ENCODE peak calls at places on chromosomes 4 and X, in nine cellular contexts. D is neural progenitor cell, S is endothelial cell of umbilical vein, M is mammary epithelial cell, R is fibroblast of lung, G is H1, K is GM12878, Q is HCT116, O is GM23248. L is an unnamed sample. For H3K27me3, the result is how much of the 10 kb centered on the place peaks cover.

GRCh38 chrX:153371256-153371655 is 29.9 kb downstream of the PNMA6E start:
- DNase-seq in K (no peak), G (no peak), R (peak), D (no peak), S (no peak), M (no peak), O (no peak), Q (no peak), L (no peak)

GRCh38 chr4:28730304-28730703 is 1869.7 kb downstream of the STIM2 start:
- DNase-seq in Q (no peak), O (no peak), R (no peak), D (no peak), S (no peak), K (no peak), M (no peak), G (no peak), L (no peak)

GRCh38 chr4:124711469-124712416 is 789 bp downstream of the ANKRD50 start:
- DNase-seq in M (peak), G (peak), R (peak), Q (peak), O (peak), S (peak), K (no peak), D (peak), L (peak)

GRCh38 chrX:40262641-40263560 is 165.1 kb upstream of the BCOR start:
- DNase-seq in Q (peak), G (no peak), D (no peak), S (peak), R (peak), M (peak), O (peak), K (no peak), L (peak)

GRCh38 chr4:128573781-128574508 is 235.6 kb upstream of the JADE1 start:
- DNase-seq in G (no peak), Q (no peak), K (no peak), R (peak), M (no peak), D (no peak), O (peak), S (no peak), L (peak)

GRCh38 chr4:141462361-141462760 is 174.0 kb upstream of the IL15 start:
- DNase-seq in D (no peak), S (no peak), G (no peak), R (no peak), M (peak), Q (no peak), K (no peak), O (peak), L (peak)

GRCh38 chrX:115602308-115602707 is 41.3 kb downstream of the PLS3 start:
- DNase-seq in K (no peak), S (no peak), R (no peak), M (peak), Q (no peak), O (no peak), D (no peak), G (no peak), L (no peak)

GRCh38 chrX:155020591-155020990 is 1.9 kb downstream of the F8 start:
- DNase-seq in Q (no peak), S (no peak), R (no peak), K (no peak), G (no peak), M (no peak), O (no peak), D (no peak), L (no peak)

GRCh38 chrX:39158801-39159657 is 357.8 kb downstream of the MID1IP1 start:
- DNase-seq in R (peak), D (no peak), M (peak), S (no peak), O (peak), K (peak), Q (no peak), G (no peak), L (peak)

GRCh38 chr4:165631912-165632311 is 241.1 kb upstream of the TLL1 start:
- DNase-seq in S (no peak), R (peak), O (no peak), Q (no peak), G (no peak), M (peak), K (no peak), D (no peak), L (no peak)

GRCh38 chr4:3010577-3010976 is 47.2 kb downstream of the GRK4 start:
- DNase-seq in O (peak), Q (no peak), M (peak), G (no peak), R (no peak), K (no peak), S (no peak), D (no peak), L (peak)

GRCh38 chr4:121308328-121308663 is 72.5 kb downstream of the QRFPR start:
- DNase-seq in G (no peak), S (no peak), K (no peak), R (peak), D (no peak), Q (no peak), O (peak), M (peak), L (no peak)

GRCh38 chr4:80301884-80302283 is 33.6 kb upstream of the CFAP299 start:
- DNase-seq in D (no peak), K (no peak), R (no peak), G (no peak), M (no peak), O (no peak), S (no peak), Q (no peak), L (no peak)

GRCh38 chr4:110630621-110631402 is 7.9 kb upstream of the PITX2 start:
- DNase-seq in R (no peak), G (peak), O (no peak), K (no peak), M (no peak), S (no peak), Q (no peak), D (peak), L (no peak)

GRCh38 chr4:7434141-7434765 is 477 bp downstream of the PSAPL1 start:
- DNase-seq in K (no peak), G (no peak), O (no peak), R (no peak), M (no peak), D (no peak), S (no peak), Q (no peak), L (no peak)

GRCh38 chr4:93829531-93830089 is 1.1 kb downstream of the ATOH1 start:
- DNase-seq in Q (no peak), M (no peak), S (no peak), D (peak), K (no peak), G (peak), O (peak), R (no peak), L (no peak)

GRCh38 chrX:57586360-57586759 is 5.5 kb upstream of the ZXDB start:
- DNase-seq in D (no peak), O (no peak), Q (no peak), S (no peak), K (no peak), R (no peak), M (no peak), G (no peak), L (no peak)

GRCh38 chr4:3307060-3307459 is 14.2 kb downstream of the RGS12 start:
- DNase-seq in K (no peak), Q (no peak), S (no peak), O (no peak), M (no peak), D (no peak), G (no peak), R (no peak), L (no peak)

GRCh38 chr4:120049732-120050494 is 16.7 kb downstream of the MAD2L1 start:
- DNase-seq in R (peak), D (peak), S (peak), O (peak), M (peak), Q (peak), K (peak), G (peak), L (peak)

GRCh38 chr4:6568689-6569332 is 6.2 kb upstream of the MAN2B2 start:
- DNase-seq in O (peak), K (no peak), Q (peak), S (no peak), D (no peak), G (no peak), M (peak), R (peak), L (peak)

GRCh38 chr4:150501983-150502382 is 80.0 kb upstream of the MAB21L2 start:
- DNase-seq in G (no peak), K (no peak), D (no peak), R (peak), O (peak), Q (no peak), S (no peak), M (no peak), L (no peak)

GRCh38 chr4:76200771-76201224 is 12.8 kb downstream of the SCARB2 start:
- DNase-seq in Q (no peak), M (no peak), G (no peak), S (no peak), O (no peak), D (no peak), R (no peak), K (no peak), L (no peak)

GRCh38 chrX:73127700-73128241 is 48.5 kb upstream of the PABPC1L2A start:
- DNase-seq in O (no peak), M (no peak), K (no peak), G (peak), S (no peak), Q (no peak), R (no peak), D (peak), L (peak)

GRCh38 chr4:139030614-139031235 is 15.1 kb downstream of the NOCT start:
- DNase-seq in G (peak), Q (peak), S (peak), O (peak), K (peak), M (peak), R (peak), D (peak), L (peak)

GRCh38 chr4:169975131-169975836 is 50.9 kb downstream of the MFAP3L start:
- DNase-seq in K (no peak), O (peak), R (peak), Q (no peak), G (no peak), S (no peak), D (no peak), M (no peak), L (no peak)
- TF ChIP-seq EZH2 in K (no peak), O (no peak), R (no peak), Q (no peak), G (no peak), S (no peak), D (no peak), M (no peak), L (no peak)

GRCh38 chr4:5278213-5278612 is 226.9 kb downstream of the STK32B start:
- DNase-seq in K (no peak), O (no peak), Q (no peak), R (no peak), S (no peak), D (no peak), G (no peak), M (no peak), L (no peak)

GRCh38 chr4:5276475-5277045 is 225.3 kb downstream of the STK32B start:
- DNase-seq in G (no peak), K (no peak), M (no peak), R (no peak), Q (no peak), O (peak), S (no peak), D (no peak), L (no peak)

DNA sequence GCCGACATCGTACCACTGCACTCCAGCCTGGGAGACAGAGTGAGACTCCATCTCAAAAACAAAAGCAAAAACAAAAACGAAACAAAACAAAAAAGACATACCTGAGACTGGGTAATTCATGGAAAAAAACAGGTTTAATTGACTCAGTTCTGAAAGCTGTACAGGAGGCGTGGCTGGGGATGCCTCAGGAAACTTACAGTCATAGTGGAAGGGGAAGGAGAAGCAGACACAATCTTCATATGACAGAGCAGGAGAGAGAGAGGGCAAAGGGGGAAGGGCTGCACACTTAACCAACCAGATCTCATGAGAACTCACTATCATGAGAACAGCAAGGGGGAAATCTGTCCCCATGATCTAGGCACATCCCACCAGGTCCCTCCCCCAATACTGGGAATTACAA is 229.6 kb downstream of the STK32B start:
- DNase-seq in M (no peak), Q (no peak), K (peak), O (no peak), G (no peak), D (no peak), R (no peak), S (no peak), L (no peak)
- H3K4me2 ChIP-seq in M (no peak), Q (no peak), K (peak), O (no peak), G (no peak), D (no peak), R (no peak), S (no peak), L (no peak)

GRCh38 chr4:82797591-82798081 is 960 bp downstream of the SCD5 start:
- DNase-seq in S (peak), G (peak), M (peak), D (peak), O (peak), R (peak), K (no peak), Q (no peak), L (no peak)
- H3K27me3 ChIP-seq in S (under half), G (half or more), M (under half), D (half or more), O (under half), R (under half), K (under half), Q (under half), L (under half)

GRCh38 chr4:17352357-17352756 is 159.5 kb downstream of the QDPR start:
- DNase-seq in G (no peak), O (no peak), K (no peak), D (no peak), S (no peak), R (no peak), M (no peak), Q (no peak), L (no peak)
- TF ChIP-seq EZH2 in G (no peak), O (no peak), K (no peak), D (no peak), S (no peak), R (no peak), M (no peak), Q (no peak), L (no peak)

GRCh38 chrX:316351-317325 is 2.0 kb downstream of the GTPBP6 start:
- DNase-seq in M (no peak), O (no peak), S (no peak), Q (no peak), D (no peak), G (no peak), R (no peak), K (no peak), L (no peak)
- H3K4me2 ChIP-seq in M (peak), O (no peak), S (no peak), Q (peak), D (no peak), G (peak), R (no peak), K (peak), L (no peak)

GRCh38 chr4:41750158-41750623 is 1.7 kb upstream of the PHOX2B start:
- DNase-seq in Q (no peak), S (no peak), M (no peak), G (peak), O (no peak), D (peak), R (no peak), K (no peak), L (no peak)

GRCh38 chr4:41752081-41752836 is 3.7 kb upstream of the PHOX2B start:
- DNase-seq in M (no peak), O (no peak), S (no peak), Q (no peak), K (no peak), G (no peak), R (no peak), D (no peak), L (no peak)

GRCh38 chr4:41750624-41751324 is 2.2 kb upstream of the PHOX2B start:
- DNase-seq in K (no peak), M (no peak), D (peak), G (peak), S (no peak), Q (no peak), O (no peak), R (no peak), L (no peak)

GRCh38 chr4:41749650-41750049 is 1.1 kb upstream of the PHOX2B start:
- DNase-seq in M (no peak), G (no peak), Q (no peak), O (no peak), S (no peak), R (no peak), K (no peak), D (peak), L (no peak)

DNA sequence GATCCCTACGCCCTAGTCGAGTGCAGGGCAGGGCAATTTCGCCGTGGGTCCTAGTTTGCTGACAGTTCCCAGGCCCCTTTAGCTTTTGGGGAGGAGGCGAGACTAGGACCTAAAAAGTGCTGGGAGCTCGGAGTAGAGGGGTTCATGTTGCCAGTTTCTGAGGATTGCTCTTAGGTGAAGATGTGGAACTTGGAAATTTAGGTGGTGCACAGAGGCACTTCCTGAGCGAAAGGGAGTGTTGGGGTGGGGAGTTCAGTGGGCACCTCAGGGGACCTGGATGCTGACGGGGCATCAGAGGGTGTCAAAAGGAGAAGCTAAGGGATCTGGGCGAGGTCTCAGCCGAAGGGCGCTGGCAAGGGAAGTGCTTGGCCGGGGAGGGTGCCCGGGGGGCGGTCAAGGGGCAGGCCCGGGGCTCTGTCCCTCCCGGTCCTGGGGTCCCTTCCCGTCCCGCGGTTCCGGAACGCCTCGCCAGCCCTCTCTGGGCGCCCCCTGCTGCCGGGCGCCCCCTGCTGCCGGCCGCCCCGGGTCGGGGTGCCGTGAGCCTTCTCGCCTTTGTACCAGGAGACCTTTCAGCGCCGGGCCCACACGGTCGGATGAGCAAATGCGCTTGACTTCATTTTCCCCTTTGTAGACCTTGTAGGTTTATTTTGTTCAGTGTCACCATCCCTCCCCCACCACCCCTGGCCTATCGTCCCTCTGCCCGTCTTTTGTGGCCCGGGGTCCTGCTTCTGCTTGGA is 3.0 kb upstream of the PHOX2B start:
- DNase-seq in Q (no peak), K (no peak), D (peak), G (peak), S (no peak), O (no peak), M (no peak), R (no peak), L (no peak)
- H3K27me3 ChIP-seq in Q (half or more), K (under half), D (half or more), G (half or more), S (half or more), O (half or more), M (half or more), R (half or more), L (half or more)

L was measured in PC-3.